ENCODE peak calls at places on chromosomes 2 and 18, in nine cellular contexts. C, Y, S, F, D, E, R, P and K are unnamed samples.

GRCh38 chr2:128475427-128476211 is 157.0 kb upstream of the HS6ST1 start:
- DNase-seq in C (no peak), Y (no peak), P (no peak), F (peak; percentile 18), E (no peak), D (no peak), R (no peak), S (no peak), K (no peak)

GRCh38 chr2:21944536-21944935 is 820.8 kb downstream of the TDRD15 start:
- DNase-seq in F (no peak), E (no peak), C (no peak), P (no peak), Y (no peak), R (no peak), S (no peak), D (no peak), K (no peak)

GRCh38 chr2:120770176-120770575 is 34.5 kb downstream of the GLI2 start:
- DNase-seq in C (no peak), D (no peak), E (no peak), F (no peak), Y (no peak), P (no peak), R (no peak), S (no peak), K (no peak)

GRCh38 chr2:193476171-193476800 is 1281.6 kb upstream of the TMEFF2 start:
- DNase-seq in S (no peak), C (no peak), Y (no peak), R (no peak), F (no peak), P (peak; percentile 18), D (no peak), E (no peak), K (no peak)

GRCh38 chr2:231780123-231780908 is 766 bp downstream of the PDE6D start:
- DNase-seq in E (peak; percentile 29), R (no peak), S (peak; percentile 27), D (peak; percentile 27), Y (peak; percentile 5), P (peak; percentile 40), C (peak; percentile 36), F (no peak), K (peak; percentile 12)

GRCh38 chr2:136863874-136864273 is 98.5 kb downstream of the THSD7B start:
- DNase-seq in F (no peak), E (peak; percentile 1), Y (no peak), S (no peak), R (no peak), P (no peak), C (no peak), D (no peak), K (no peak)

GRCh38 chr2:204722691-204723090 is 177.4 kb downstream of the PARD3B start:
- DNase-seq in S (no peak), E (no peak), P (no peak), D (no peak), Y (no peak), C (no peak), R (no peak), F (no peak), K (no peak)

GRCh38 chr2:196233808-196234501 is 62.6 kb upstream of the STK17B start:
- DNase-seq in C (no peak), D (no peak), F (peak; percentile 60), P (no peak), R (no peak), S (no peak), E (peak; percentile 54), Y (peak; percentile 36), K (peak; percentile 45)

GRCh38 chr2:53442783-53443182 is 324.8 kb upstream of the CHAC2 start:
- DNase-seq in C (no peak), D (no peak), E (no peak), P (no peak), F (peak; percentile 20), R (no peak), S (peak; percentile 11), Y (no peak), K (no peak)

GRCh38 chr2:153575171-153575853 is 96.8 kb upstream of the RPRM start:
- DNase-seq in S (no peak), Y (no peak), R (no peak), F (no peak), D (no peak), E (no peak), C (no peak), P (no peak), K (no peak)

GRCh38 chr2:46378616-46379015 is 81.4 kb downstream of the EPAS1 start:
- DNase-seq in C (no peak), R (no peak), F (no peak), Y (no peak), S (no peak), E (no peak), D (no peak), P (no peak), K (no peak)

GRCh38 chr18:34643982-34644381 is 66.1 kb upstream of the DTNA start:
- DNase-seq in Y (peak; percentile 36), P (peak; percentile 22), C (no peak), E (peak; percentile 30), R (no peak), F (no peak), S (no peak), D (no peak), K (peak; percentile 34)

GRCh38 chr2:3377279-3377611 is 373 bp downstream of the EIPR1 start:
- DNase-seq in C (peak; percentile 53), Y (peak; percentile 58), S (no peak), R (no peak), E (peak; percentile 54), F (peak; percentile 60), D (peak; percentile 66), P (peak; percentile 55), K (peak; percentile 44)

GRCh38 chr2:173761603-173762119 is 203.5 kb downstream of the SP3 start:
- DNase-seq in P (no peak), F (no peak), E (no peak), C (no peak), R (no peak), Y (no peak), D (no peak), S (no peak), K (no peak)

GRCh38 chr2:202069189-202070050 is 3.6 kb upstream of the KIAA2012 start:
- DNase-seq in R (no peak), F (no peak), C (no peak), Y (no peak), S (no peak), P (no peak), E (no peak), D (no peak), K (no peak)

GRCh38 chr2:44543773-44544725 is 182.3 kb downstream of the CAMKMT start:
- DNase-seq in F (peak; percentile 52), C (no peak), D (no peak), P (no peak), Y (no peak), E (peak; percentile 55), S (no peak), R (no peak), K (no peak)

GRCh38 chr2:43081131-43081745 is 145.2 kb downstream of the ZFP36L2 start:
- DNase-seq in F (no peak), E (no peak), Y (no peak), P (no peak), D (no peak), R (no peak), S (no peak), C (no peak), K (no peak)

GRCh38 chr2:159712929-159713575 is 746 bp downstream of the MARCHF7 start:
- DNase-seq in D (no peak), R (no peak), P (peak; percentile 19), C (no peak), F (no peak), E (peak; percentile 25), S (no peak), Y (peak; percentile 14), K (peak; percentile 37)

GRCh38 chr2:241949736-241950412 is 80.3 kb downstream of the RTP5 start:
- DNase-seq in E (no peak), R (no peak), P (no peak), F (no peak), S (no peak), C (no peak), D (no peak), Y (no peak), K (no peak)

GRCh38 chr2:202054716-202055115 is 18.3 kb upstream of the KIAA2012 start:
- DNase-seq in Y (no peak), E (no peak), F (no peak), P (no peak), S (no peak), D (no peak), R (no peak), C (no peak), K (no peak)

GRCh38 chr18:24544141-24544498 is 83.7 kb downstream of the HRH4 start:
- DNase-seq in F (peak; percentile 33), S (peak; percentile 35), D (peak; percentile 27), Y (peak; percentile 36), E (peak; percentile 5), C (peak; percentile 69), P (no peak), R (peak; percentile 15), K (peak; percentile 43)

GRCh38 chr2:60964651-60965513 is 52.6 kb upstream of the PEX13 start:
- DNase-seq in F (no peak), S (no peak), E (no peak), D (no peak), C (no peak), P (no peak), Y (no peak), R (no peak), K (no peak)

GRCh38 chr2:238636269-238637073 is 209.7 kb downstream of the ASB1 start:
- DNase-seq in P (peak; percentile 47), Y (peak; percentile 86), F (no peak), E (peak; percentile 15), C (no peak), R (no peak), D (peak; percentile 57), S (no peak), K (peak; percentile 71)

GRCh38 chr2:45102141-45102540 is 92.9 kb upstream of the SIX2 start:
- DNase-seq in R (no peak), S (no peak), C (no peak), Y (no peak), P (no peak), E (no peak), D (no peak), F (no peak), K (no peak)

GRCh38 chr2:217816396-217816869 is 186.4 kb downstream of the TNS1 start:
- DNase-seq in E (no peak), C (no peak), P (no peak), F (no peak), R (no peak), Y (peak; percentile 37), S (no peak), D (no peak), K (no peak)

GRCh38 chr2:166565501-166565900 is 71.5 kb upstream of the SCN7A start:
- DNase-seq in R (no peak), C (no peak), S (no peak), P (no peak), Y (no peak), E (no peak), D (no peak), F (no peak), K (no peak)